ENCODE peak calls at places on chromosomes 5 and 9, in four cellular contexts. L is left ventricle myocardium inferior, G is upper lobe of left lung, A is cardiac muscle cell. F is an unnamed sample.

GRCh38 chr5:94471496-94471895 is 146.9 kb downstream of the KIAA0825 start:
- DNase-seq in A (no peak), L (no peak), G (no peak), F (no peak)

GRCh38 chr5:44885903-44886302 is 77.2 kb downstream of the MRPS30 start:
- DNase-seq in L (no peak), G (no peak), A (no peak), F (no peak)

GRCh38 chr9:107807183-107807582 is 317.6 kb upstream of the KLF4 start:
- DNase-seq in G (no peak), L (no peak), A (no peak), F (no peak)

GRCh38 chr5:130135506-130135905 is 231.2 kb downstream of the CHSY3 start:
- DNase-seq in L (no peak), G (no peak), A (no peak), F (no peak)

GRCh38 chr5:142012186-142012785 is 541 bp downstream of the GNPDA1 start:
- DNase-seq in A (peak; percentile 14), G (peak; percentile 62), L (peak; percentile 49), F (peak; percentile 81)

GRCh38 chr9:98866435-98867108 is 59.1 kb downstream of the GALNT12 start:
- DNase-seq in L (no peak), A (no peak), G (no peak), F (no peak)

GRCh38 chr5:17309462-17309861 is 92.0 kb downstream of the BASP1 start:
- DNase-seq in G (no peak), L (no peak), A (no peak), F (no peak)

GRCh38 chr9:115939065-115939765 is 214.4 kb upstream of the PAPPA start:
- DNase-seq in G (no peak), A (no peak), L (no peak), F (no peak)

GRCh38 chr5:32092938-32093812 is 80.9 kb downstream of the GOLPH3 start:
- DNase-seq in A (peak; percentile 89), G (peak; percentile 61), L (no peak), F (peak; percentile 96)

GRCh38 chr5:96651948-96652753 is 10.0 kb upstream of the CAST start:
- DNase-seq in G (no peak), L (no peak), A (no peak), F (peak; percentile 73)

GRCh38 chr5:73314395-73315195 is 134.0 kb downstream of the FOXD1 start:
- DNase-seq in L (no peak), A (no peak), G (no peak), F (no peak)

GRCh38 chr5:73311291-73312110 is 137.1 kb downstream of the FOXD1 start:
- DNase-seq in A (no peak), G (no peak), L (no peak), F (peak; percentile 62)

GRCh38 chr5:73312146-73312871 is 136.3 kb downstream of the FOXD1 start:
- DNase-seq in G (no peak), L (no peak), A (no peak), F (peak; percentile 62)

GRCh38 chr5:73317523-73317922 is 131.1 kb downstream of the FOXD1 start:
- DNase-seq in L (no peak), G (no peak), A (no peak), F (no peak)

DNA sequence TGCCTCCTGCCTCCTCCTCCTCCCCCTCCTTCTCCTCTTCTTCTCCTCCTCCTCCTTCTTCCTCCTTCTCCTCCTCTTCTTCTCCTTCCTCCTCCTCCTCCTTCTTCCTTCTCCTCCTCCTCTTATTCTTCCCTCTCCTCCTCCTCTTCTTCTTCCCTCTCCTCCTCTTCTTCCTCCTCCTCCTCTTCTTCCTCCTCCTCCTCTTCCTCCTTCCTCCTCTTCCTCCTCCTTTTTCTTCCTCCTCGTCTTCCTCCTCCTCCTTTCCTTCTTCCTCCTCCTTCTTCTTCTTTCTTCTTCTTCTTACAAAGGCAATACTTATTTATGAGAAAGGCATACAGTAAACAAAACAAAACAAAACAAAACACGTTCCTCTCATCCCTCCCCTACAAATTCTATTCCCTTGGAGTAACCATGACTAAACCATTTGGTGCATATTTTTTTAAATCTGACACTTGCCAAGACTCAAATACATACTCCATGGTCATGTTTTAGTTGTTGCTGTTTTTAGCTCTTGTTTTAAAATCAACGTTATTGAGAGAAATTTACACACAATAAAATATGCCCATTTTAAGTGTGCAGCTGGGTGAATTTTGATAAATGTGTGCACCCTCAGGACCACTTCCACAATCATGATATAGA is 135.6 kb downstream of the FOXD1 start:
- DNase-seq in L (no peak), G (no peak), A (no peak), F (no peak)
- H3K27me3 ChIP-seq in L (peaks cover 100% of the 10 kb centered on the region), G (peaks cover 13% of the 10 kb centered on the region), A (peaks cover 57% of the 10 kb centered on the region), F (peaks cover 67% of the 10 kb centered on the region)

GRCh38 chr9:19828586-19828985 is 39.7 kb upstream of the SLC24A2 start:
- DNase-seq in G (no peak), L (no peak), A (no peak), F (no peak)

GRCh38 chr9:19830796-19831195 is 42.0 kb upstream of the SLC24A2 start:
- DNase-seq in G (no peak), A (no peak), L (no peak), F (no peak)
- TF ChIP-seq CTCF in G (no peak), A (no peak), L (no peak), F (no peak)

GRCh38 chr9:16625106-16625505 is 245.4 kb downstream of the BNC2 start:
- DNase-seq in A (no peak), L (no peak), G (no peak), F (no peak)
- H3K27me3 ChIP-seq in A (peaks cover 29% of the 10 kb centered on the region), L (peaks cover 3% of the 10 kb centered on the region), G (no peaks in the 10 kb centered on the region), F (no peaks in the 10 kb centered on the region)

DNA sequence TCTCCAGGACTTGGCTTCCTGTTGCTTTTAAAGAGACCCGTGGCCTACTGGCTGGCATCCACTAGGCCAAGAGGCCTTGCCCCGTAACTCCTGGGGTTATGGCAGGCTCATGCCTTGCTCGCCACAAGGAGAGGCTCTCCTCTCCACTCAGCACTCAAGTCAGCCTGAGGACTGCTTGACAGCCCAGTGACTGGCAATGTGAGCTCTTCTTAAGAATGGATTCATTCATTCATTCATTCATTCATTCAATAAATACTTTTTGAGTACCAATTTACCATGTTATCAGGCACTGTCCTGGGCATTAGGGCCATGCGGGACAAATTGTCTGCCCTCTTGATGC is 22.1 kb downstream of the CSF2 start:
- DNase-seq in A (no peak), G (peak; percentile 44), L (no peak), F (no peak)
- TF ChIP-seq CTCF in A (no peak), G (no peak), L (no peak), F (no peak)

GRCh38 chr5:1293997-1294838 is 650 bp downstream of the TERT start:
- DNase-seq in L (no peak), G (no peak), A (peak; percentile 12), F (peak; percentile 72)

GRCh38 chr5:1294839-1295649 is at the start of gene TERT:
- DNase-seq in L (no peak), G (no peak), A (peak; percentile 59), F (peak; percentile 83)

GRCh38 chr5:1297243-1297642 is 2.4 kb upstream of the TERT start:
- DNase-seq in G (no peak), L (no peak), A (no peak), F (no peak)

GRCh38 chr5:1293416-1293996 is 1.4 kb downstream of the TERT start:
- DNase-seq in G (no peak), A (no peak), L (no peak), F (no peak)

DNA sequence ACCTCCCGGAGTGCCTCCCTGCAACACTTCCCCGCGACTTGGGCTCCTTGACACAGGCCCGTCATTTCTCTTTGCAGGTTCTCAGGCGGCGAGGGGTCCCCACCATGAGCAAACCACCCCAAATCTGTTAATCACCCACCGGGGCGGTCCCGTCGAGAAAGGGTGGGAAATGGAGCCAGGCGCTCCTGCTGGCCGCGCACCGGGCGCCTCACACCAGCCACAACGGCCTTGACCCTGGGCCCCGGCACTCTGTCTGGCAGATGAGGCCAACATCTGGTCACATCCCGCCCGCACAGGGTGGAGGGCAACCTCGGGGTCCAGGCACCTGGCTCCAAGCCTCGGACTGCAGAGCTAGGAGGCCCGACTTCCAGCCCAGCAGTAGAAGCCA is 776 bp upstream of the TERT start:
- DNase-seq in L (peak; percentile 11), G (no peak), A (no peak), F (no peak)
- H3K27me3 ChIP-seq in L (peaks cover 78% of the 10 kb centered on the region), G (peaks cover 29% of the 10 kb centered on the region), A (peaks cover 54% of the 10 kb centered on the region), F (peaks cover 9% of the 10 kb centered on the region)

DNA sequence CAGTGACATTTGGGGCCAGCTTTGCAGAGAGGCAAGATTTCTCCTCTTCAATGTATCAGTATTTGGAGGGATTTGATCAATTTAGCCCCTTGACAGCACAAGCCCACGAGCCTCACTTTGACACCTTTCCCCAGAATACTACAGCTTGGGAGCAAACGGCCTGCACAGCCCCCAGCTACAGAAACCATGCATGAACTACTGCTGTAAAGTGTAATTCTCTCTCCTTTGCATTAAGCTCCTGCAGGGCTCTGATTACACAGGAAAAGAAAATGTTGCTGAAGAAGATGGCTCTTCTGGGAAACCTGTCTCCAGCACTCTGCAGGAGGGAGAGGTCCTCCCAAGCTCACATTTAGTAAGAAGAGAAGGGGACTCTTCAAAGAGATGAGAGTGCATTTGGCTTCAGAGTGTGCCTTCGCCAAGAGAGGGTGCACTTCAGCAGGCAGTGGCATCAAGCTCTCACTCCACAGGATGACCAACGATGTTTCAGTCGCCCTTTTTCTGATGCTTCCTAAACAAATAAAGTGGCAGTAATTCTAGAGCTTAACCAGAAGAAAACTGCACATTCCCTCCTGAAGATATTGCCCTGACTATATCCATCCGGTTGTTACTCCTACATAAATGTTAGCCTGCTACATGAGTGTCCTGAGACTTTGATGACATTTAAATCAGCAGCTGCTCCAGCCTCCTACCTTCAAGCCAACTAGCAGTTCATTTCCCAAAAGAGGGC is 272.1 kb downstream of the AUH start:
- DNase-seq in G (peak; percentile 56), A (peak; percentile 63), L (no peak), F (peak; percentile 22)
- TF ChIP-seq CTCF in G (no peak), A (peak; percentile 50), L (peak; percentile 68), F (peak; percentile 32)

DNA sequence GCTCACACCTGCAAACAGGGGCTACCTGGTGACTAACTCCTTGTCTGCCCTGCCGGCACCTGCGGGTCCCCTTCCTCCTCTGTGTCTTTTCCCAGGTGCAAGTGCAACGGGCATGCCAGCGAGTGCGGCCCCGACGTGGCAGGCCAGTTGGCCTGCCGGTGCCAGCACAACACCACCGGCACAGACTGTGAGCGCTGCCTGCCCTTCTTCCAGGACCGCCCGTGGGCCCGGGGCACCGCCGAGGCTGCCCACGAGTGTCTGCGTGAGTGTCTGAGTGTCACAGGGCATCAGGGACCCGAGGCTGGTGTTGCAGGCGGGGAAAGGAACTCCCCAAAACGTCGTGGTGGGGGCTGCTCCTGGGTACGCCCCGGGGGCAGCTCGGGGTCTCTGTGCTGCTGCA is 27.1 kb downstream of the LAMC3 start:
- DNase-seq in A (no peak), G (no peak), L (no peak), F (no peak)
- H3K27me3 ChIP-seq in A (no peaks in the 10 kb centered on the region), G (no peaks in the 10 kb centered on the region), L (peaks cover 42% of the 10 kb centered on the region), F (no peaks in the 10 kb centered on the region)

GRCh38 chr9:93052791-93053540 is 5.5 kb upstream of the SUSD3 start:
- DNase-seq in A (no peak), G (peak; percentile 57), L (no peak), F (peak; percentile 74)
- TF ChIP-seq CTCF in A (no peak), G (no peak), L (no peak), F (no peak)

F was measured in GM23338.